ENCODE peak calls at places on chromosomes 2 and 18, in six cellular contexts. One of them, this sample, is unnamed.

GRCh38 chr2:49770919-49771318 is 616.6 kb upstream of the FSHR start:
- DNase-seq in left ventricle myocardium inferior: peak
- DNase-seq in ascending aorta: no peak
- DNase-seq in mesothelial cell of epicardium: no peak
- DNase-seq in endodermal cell: peak
- DNase-seq in A549: no peak
- DNase-seq in this sample: no peak

GRCh38 chr2:98829586-98830270 is 98.8 kb upstream of the MGAT4A start:
- DNase-seq in left ventricle myocardium inferior: no peak
- DNase-seq in ascending aorta: no peak
- DNase-seq in mesothelial cell of epicardium: no peak
- DNase-seq in endodermal cell: no peak
- DNase-seq in A549: no peak
- DNase-seq in this sample: no peak

GRCh38 chr2:57701391-57701791 is 345.2 kb upstream of the VRK2 start:
- DNase-seq in left ventricle myocardium inferior: no peak
- DNase-seq in ascending aorta: no peak
- DNase-seq in mesothelial cell of epicardium: no peak
- DNase-seq in endodermal cell: peak
- DNase-seq in A549: no peak
- DNase-seq in this sample: no peak

GRCh38 chr2:46805401-46805951 is 110.1 kb downstream of the MCFD2 start:
- DNase-seq in left ventricle myocardium inferior: no peak
- DNase-seq in ascending aorta: peak
- DNase-seq in mesothelial cell of epicardium: no peak
- DNase-seq in endodermal cell: peak
- DNase-seq in A549: no peak
- DNase-seq in this sample: no peak

GRCh38 chr2:3368261-3368722 is 9.3 kb downstream of the EIPR1 start:
- DNase-seq in left ventricle myocardium inferior: no peak
- DNase-seq in ascending aorta: no peak
- DNase-seq in mesothelial cell of epicardium: no peak
- DNase-seq in endodermal cell: no peak
- DNase-seq in A549: no peak
- DNase-seq in this sample: no peak

GRCh38 chr2:133557624-133558023 is 10.6 kb downstream of the NCKAP5 start:
- DNase-seq in left ventricle myocardium inferior: no peak
- DNase-seq in ascending aorta: no peak
- DNase-seq in mesothelial cell of epicardium: no peak
- DNase-seq in endodermal cell: no peak
- DNase-seq in A549: no peak
- DNase-seq in this sample: no peak

GRCh38 chr2:224086226-224086911 is 47.3 kb upstream of the SERPINE2 start:
- DNase-seq in left ventricle myocardium inferior: no peak
- DNase-seq in ascending aorta: peak
- DNase-seq in mesothelial cell of epicardium: no peak
- DNase-seq in endodermal cell: no peak
- DNase-seq in A549: peak
- DNase-seq in this sample: no peak

GRCh38 chr2:12719400-12720104 is 2.8 kb downstream of the TRIB2 start:
- DNase-seq in left ventricle myocardium inferior: no peak
- DNase-seq in ascending aorta: no peak
- DNase-seq in mesothelial cell of epicardium: no peak
- DNase-seq in endodermal cell: no peak
- DNase-seq in A549: no peak
- DNase-seq in this sample: no peak

GRCh38 chr2:152648336-152648735 is 68.9 kb downstream of the PRPF40A start:
- DNase-seq in left ventricle myocardium inferior: no peak
- DNase-seq in ascending aorta: no peak
- DNase-seq in mesothelial cell of epicardium: no peak
- DNase-seq in endodermal cell: no peak
- DNase-seq in A549: peak
- DNase-seq in this sample: no peak

GRCh38 chr18:45745817-45746461 is 22.0 kb downstream of the SLC14A1 start:
- DNase-seq in left ventricle myocardium inferior: no peak
- DNase-seq in ascending aorta: peak
- DNase-seq in mesothelial cell of epicardium: no peak
- DNase-seq in endodermal cell: no peak
- DNase-seq in A549: no peak
- DNase-seq in this sample: no peak

GRCh38 chr2:15435474-15435873 is 125.7 kb downstream of the NBAS start:
- DNase-seq in left ventricle myocardium inferior: no peak
- DNase-seq in ascending aorta: no peak
- DNase-seq in mesothelial cell of epicardium: no peak
- DNase-seq in endodermal cell: no peak
- DNase-seq in A549: no peak
- DNase-seq in this sample: no peak

GRCh38 chr2:226443112-226443511 is 356.5 kb downstream of the IRS1 start:
- DNase-seq in left ventricle myocardium inferior: no peak
- DNase-seq in ascending aorta: no peak
- DNase-seq in mesothelial cell of epicardium: no peak
- DNase-seq in endodermal cell: no peak
- DNase-seq in A549: no peak
- DNase-seq in this sample: no peak

GRCh38 chr2:126946323-126947089 is 47.8 kb downstream of the TEX51 start:
- DNase-seq in left ventricle myocardium inferior: no peak
- DNase-seq in ascending aorta: no peak
- DNase-seq in mesothelial cell of epicardium: no peak
- DNase-seq in endodermal cell: no peak
- DNase-seq in A549: no peak
- DNase-seq in this sample: no peak

GRCh38 chr2:48852938-48853337 is 97.4 kb upstream of the LHCGR start:
- DNase-seq in left ventricle myocardium inferior: no peak
- DNase-seq in ascending aorta: no peak
- DNase-seq in mesothelial cell of epicardium: no peak
- DNase-seq in endodermal cell: no peak
- DNase-seq in A549: no peak
- DNase-seq in this sample: no peak

GRCh38 chr18:40904295-40904694 is 1050.7 kb upstream of the PIK3C3 start:
- DNase-seq in left ventricle myocardium inferior: no peak
- DNase-seq in ascending aorta: no peak
- DNase-seq in mesothelial cell of epicardium: no peak
- DNase-seq in endodermal cell: no peak
- DNase-seq in A549: no peak
- DNase-seq in this sample: no peak

GRCh38 chr2:156435725-156436476 is at the start of gene GPD2:
- DNase-seq in left ventricle myocardium inferior: peak
- DNase-seq in ascending aorta: peak
- DNase-seq in mesothelial cell of epicardium: peak
- DNase-seq in endodermal cell: peak
- DNase-seq in A549: peak
- DNase-seq in this sample: peak

GRCh38 chr2:157460384-157460837 is 16.5 kb upstream of the CYTIP start:
- DNase-seq in left ventricle myocardium inferior: no peak
- DNase-seq in ascending aorta: no peak
- DNase-seq in mesothelial cell of epicardium: no peak
- DNase-seq in endodermal cell: no peak
- DNase-seq in A549: peak
- DNase-seq in this sample: no peak

GRCh38 chr2:100730290-100730868 is 89.6 kb upstream of the NPAS2 start:
- DNase-seq in left ventricle myocardium inferior: peak
- DNase-seq in ascending aorta: no peak
- DNase-seq in mesothelial cell of epicardium: no peak
- DNase-seq in endodermal cell: peak
- DNase-seq in A549: peak
- DNase-seq in this sample: no peak

GRCh38 chr2:64769392-64770044 is 115.8 kb upstream of the SERTAD2 start:
- DNase-seq in left ventricle myocardium inferior: no peak
- DNase-seq in ascending aorta: no peak
- DNase-seq in mesothelial cell of epicardium: no peak
- DNase-seq in endodermal cell: no peak
- DNase-seq in A549: no peak
- DNase-seq in this sample: no peak

GRCh38 chr18:57771626-57772025 is 31.5 kb downstream of the ATP8B1 start:
- DNase-seq in left ventricle myocardium inferior: no peak
- DNase-seq in ascending aorta: peak
- DNase-seq in mesothelial cell of epicardium: no peak
- DNase-seq in endodermal cell: no peak
- DNase-seq in A549: no peak
- DNase-seq in this sample: no peak

DNA sequence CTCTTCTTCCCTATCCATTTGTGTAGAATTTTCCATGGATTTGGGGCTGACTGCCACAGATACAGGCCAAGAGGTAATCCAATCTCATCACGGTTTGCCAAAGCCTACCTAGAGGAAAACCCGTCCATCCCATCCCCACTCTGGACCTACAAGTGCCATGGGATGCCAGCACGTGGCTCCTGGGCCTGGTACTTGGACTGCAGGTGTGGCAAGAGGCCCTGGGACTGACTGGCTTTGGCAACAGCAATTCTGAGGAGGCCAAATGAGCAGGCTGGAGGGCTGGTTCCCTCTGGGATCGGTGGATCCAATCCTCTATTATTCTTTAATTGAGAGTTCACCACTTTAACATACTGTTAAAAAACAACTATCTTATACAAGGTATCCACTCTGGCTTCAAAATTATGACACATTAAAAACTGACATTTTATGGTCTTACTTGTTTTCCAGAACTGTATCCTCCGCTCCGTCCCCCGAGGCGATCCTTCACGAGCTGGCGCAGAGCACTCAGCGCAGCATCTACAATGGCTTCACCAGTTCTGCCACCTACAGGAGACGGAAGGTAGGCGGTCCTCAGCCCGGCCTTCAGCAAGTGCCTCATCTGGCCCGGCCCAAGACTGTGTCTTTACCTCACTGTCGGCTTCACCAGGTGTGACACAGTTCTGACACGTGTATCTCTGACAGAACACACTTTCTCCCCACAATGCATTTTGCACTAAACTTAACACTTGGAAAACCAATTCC is 19.8 kb downstream of the PDIA6 start:
- DNase-seq in left ventricle myocardium inferior: no peak
- DNase-seq in ascending aorta: no peak
- DNase-seq in mesothelial cell of epicardium: no peak
- DNase-seq in endodermal cell: peak
- DNase-seq in A549: no peak
- DNase-seq in this sample: no peak
- TF ChIP-seq CTCF in left ventricle myocardium inferior: no peak
- TF ChIP-seq CTCF in ascending aorta: no peak
- TF ChIP-seq CTCF in mesothelial cell of epicardium: no peak
- TF ChIP-seq CTCF in endodermal cell: peak
- TF ChIP-seq CTCF in A549: peak
- TF ChIP-seq CTCF in this sample: no peak

DNA sequence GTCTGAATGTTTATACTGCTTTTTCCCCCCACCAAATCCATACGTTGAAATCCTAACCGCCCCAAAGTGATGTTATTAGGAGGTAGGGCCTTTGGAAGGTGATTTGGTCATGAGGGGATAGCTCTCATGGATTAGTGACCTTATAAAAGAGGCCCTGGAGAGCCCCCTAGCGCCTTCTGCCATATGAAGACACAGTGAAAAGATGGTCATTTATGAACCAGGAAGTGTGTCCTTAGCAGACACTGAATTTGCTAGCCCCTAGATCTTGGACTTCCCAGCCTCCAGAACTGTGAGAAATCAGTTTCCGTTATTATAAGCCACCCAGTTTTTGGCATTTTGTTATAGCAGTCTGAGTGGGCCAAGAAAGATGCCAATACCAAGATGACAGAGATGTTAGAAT is 7.2 kb upstream of the TSN start:
- DNase-seq in left ventricle myocardium inferior: no peak
- DNase-seq in ascending aorta: no peak
- DNase-seq in mesothelial cell of epicardium: no peak
- DNase-seq in endodermal cell: peak
- DNase-seq in A549: no peak
- DNase-seq in this sample: no peak
- TF ChIP-seq CTCF in left ventricle myocardium inferior: peak
- TF ChIP-seq CTCF in ascending aorta: no peak
- TF ChIP-seq CTCF in mesothelial cell of epicardium: no peak
- TF ChIP-seq CTCF in endodermal cell: peak
- TF ChIP-seq CTCF in A549: peak
- TF ChIP-seq CTCF in this sample: no peak

DNA sequence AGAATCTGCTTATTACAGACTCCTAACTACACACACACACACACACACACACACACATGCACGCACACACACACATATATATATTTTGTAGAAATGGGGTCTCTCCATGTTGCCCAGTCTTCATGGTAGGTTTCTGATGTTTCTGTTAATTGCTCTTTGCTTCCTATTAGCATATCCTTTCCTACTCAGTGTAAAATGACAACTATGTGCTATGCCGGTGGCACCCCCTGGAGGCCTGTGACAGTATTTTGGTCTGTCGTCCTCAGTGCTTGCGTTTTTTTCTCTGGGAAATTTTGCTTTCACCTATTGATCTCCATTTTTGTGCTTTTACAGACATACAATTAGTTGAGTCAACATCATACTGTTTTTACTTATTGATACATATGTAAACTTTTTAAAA is 322.1 kb downstream of the LRRTM1 start:
- DNase-seq in left ventricle myocardium inferior: no peak
- DNase-seq in ascending aorta: no peak
- DNase-seq in mesothelial cell of epicardium: no peak
- DNase-seq in endodermal cell: peak
- DNase-seq in A549: no peak
- DNase-seq in this sample: no peak
- TF ChIP-seq CTCF in left ventricle myocardium inferior: peak
- TF ChIP-seq CTCF in ascending aorta: no peak
- TF ChIP-seq CTCF in mesothelial cell of epicardium: no peak
- TF ChIP-seq CTCF in endodermal cell: peak
- TF ChIP-seq CTCF in A549: no peak
- TF ChIP-seq CTCF in this sample: no peak

GRCh38 chr2:60316381-60317028 is 236.9 kb downstream of the BCL11A start:
- DNase-seq in left ventricle myocardium inferior: no peak
- DNase-seq in ascending aorta: no peak
- DNase-seq in mesothelial cell of epicardium: no peak
- DNase-seq in endodermal cell: peak
- DNase-seq in A549: no peak
- DNase-seq in this sample: no peak

GRCh38 chr2:60317831-60318230 is 235.6 kb downstream of the BCL11A start:
- DNase-seq in left ventricle myocardium inferior: no peak
- DNase-seq in ascending aorta: no peak
- DNase-seq in mesothelial cell of epicardium: no peak
- DNase-seq in endodermal cell: peak
- DNase-seq in A549: no peak
- DNase-seq in this sample: no peak

GRCh38 chr2:60317029-60317386 is 236.4 kb downstream of the BCL11A start:
- DNase-seq in left ventricle myocardium inferior: no peak
- DNase-seq in ascending aorta: no peak
- DNase-seq in mesothelial cell of epicardium: no peak
- DNase-seq in endodermal cell: peak
- DNase-seq in A549: no peak
- DNase-seq in this sample: no peak

GRCh38 chr2:60318544-60318943 is 234.9 kb downstream of the BCL11A start:
- DNase-seq in left ventricle myocardium inferior: no peak
- DNase-seq in ascending aorta: no peak
- DNase-seq in mesothelial cell of epicardium: no peak
- DNase-seq in endodermal cell: peak
- DNase-seq in A549: no peak
- DNase-seq in this sample: no peak

DNA sequence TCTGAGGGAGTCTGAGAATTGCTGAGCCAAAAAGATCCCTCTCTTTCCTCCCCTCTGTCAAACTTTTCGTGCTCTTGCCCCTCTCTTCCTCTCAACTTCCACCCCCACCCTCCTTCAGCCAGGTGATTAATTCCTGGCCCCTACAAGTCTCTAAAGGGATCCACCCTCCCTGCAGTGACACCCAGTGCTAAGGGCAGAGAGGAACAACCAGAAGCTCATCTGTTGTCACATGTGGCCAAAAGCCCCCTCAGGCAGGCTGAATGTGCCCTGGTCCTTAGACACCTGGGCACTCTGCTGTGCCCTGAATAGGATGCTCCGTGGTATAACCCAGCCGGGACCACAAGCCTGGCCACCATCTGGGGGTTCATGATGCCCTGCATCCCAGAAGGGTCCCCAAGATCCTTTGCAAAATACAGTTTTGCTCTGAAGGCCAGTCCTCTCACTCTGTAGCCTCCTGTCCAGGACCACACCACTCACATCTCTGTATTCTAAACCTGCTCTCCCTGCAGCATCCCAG is 234.4 kb downstream of the BCL11A start:
- DNase-seq in left ventricle myocardium inferior: no peak
- DNase-seq in ascending aorta: no peak
- DNase-seq in mesothelial cell of epicardium: no peak
- DNase-seq in endodermal cell: peak
- DNase-seq in A549: no peak
- DNase-seq in this sample: no peak
- TF ChIP-seq CTCF in left ventricle myocardium inferior: no peak
- TF ChIP-seq CTCF in ascending aorta: no peak
- TF ChIP-seq CTCF in mesothelial cell of epicardium: no peak
- TF ChIP-seq CTCF in endodermal cell: no peak
- TF ChIP-seq CTCF in A549: no peak
- TF ChIP-seq CTCF in this sample: no peak